ENCODE peak calls at places on chromosomes 6 and 20, in four cellular contexts. X, P, Q and W are unnamed samples.

GRCh38 chr20:62790075-62790474 is 6.2 kb upstream of the MRGBP start:
- DNase-seq in X (no peak), P (no peak), Q (no peak), W (no peak)

GRCh38 chr20:51500936-51501335 is 41.6 kb downstream of the NFATC2 start:
- DNase-seq in P (no peak), Q (no peak), X (no peak), W (no peak)

GRCh38 chr6:44661221-44661609 is 273.7 kb downstream of the CDC5L start:
- DNase-seq in X (no peak), P (no peak), Q (no peak), W (no peak)

GRCh38 chr20:56360133-56360898 is 1.5 kb downstream of the FAM210B start:
- DNase-seq in X (no peak), P (no peak), Q (no peak), W (no peak)

GRCh38 chr20:37727247-37727956 is 33.6 kb downstream of the CTNNBL1 start:
- DNase-seq in Q (peak; percentile 45), X (no peak), P (no peak), W (no peak)

GRCh38 chr20:8473459-8473858 is 341.4 kb downstream of the PLCB1 start:
- DNase-seq in P (no peak), Q (no peak), X (no peak), W (no peak)

GRCh38 chr6:5135783-5136376 is 50.7 kb downstream of the PPP1R3G start:
- DNase-seq in P (no peak), Q (peak; percentile 82), X (peak; percentile 50), W (no peak)

GRCh38 chr6:66226099-66226498 is 519.1 kb upstream of the EYS start:
- DNase-seq in Q (peak; percentile 3), X (no peak), P (no peak), W (no peak)

GRCh38 chr20:33072362-33072761 is 7.1 kb upstream of the BPIFB4 start:
- DNase-seq in X (no peak), Q (no peak), P (no peak), W (no peak)

GRCh38 chr20:32599783-32600340 is 14.7 kb upstream of the NOL4L start:
- DNase-seq in Q (no peak), P (no peak), X (no peak), W (no peak)

GRCh38 chr20:13626724-13627123 is 12.0 kb downstream of the TASP1 start:
- DNase-seq in P (no peak), Q (no peak), X (no peak), W (no peak)

GRCh38 chr20:33022733-33023438 is 8.6 kb upstream of the BPIFB6 start:
- DNase-seq in X (no peak), P (no peak), Q (no peak), W (no peak)

GRCh38 chr20:25327521-25328235 is 63.0 kb downstream of the ABHD12 start:
- DNase-seq in X (no peak), P (no peak), Q (no peak), W (no peak)

GRCh38 chr6:111482236-111482958 is 621 bp downstream of the REV3L start:
- DNase-seq in X (peak; percentile 28), Q (peak; percentile 51), P (peak; percentile 56), W (no peak)

GRCh38 chr6:7267071-7267470 is 45.9 kb downstream of the SSR1 start:
- DNase-seq in Q (no peak), X (no peak), P (no peak), W (no peak)

GRCh38 chr6:53694800-53695394 is 29.3 kb upstream of the KLHL31 start:
- DNase-seq in X (no peak), Q (no peak), P (no peak), W (no peak)

GRCh38 chr6:33633462-33634158 is 12.5 kb downstream of the ITPR3 start:
- DNase-seq in Q (peak; percentile 67), X (no peak), P (peak; percentile 62), W (no peak)

GRCh38 chr6:47700051-47700450 is 1.7 kb downstream of the ADGRF4 start:
- DNase-seq in X (peak; percentile 32), P (no peak), Q (no peak), W (no peak)

GRCh38 chr20:64161595-64162238 is 2.5 kb upstream of the MYT1 start:
- DNase-seq in P (no peak), X (peak; percentile 12), Q (peak; percentile 62), W (no peak)

GRCh38 chr6:76861403-76861802 is 601.9 kb downstream of the HTR1B start:
- DNase-seq in X (no peak), Q (peak; percentile 25), P (no peak), W (no peak)

GRCh38 chr20:33672426-33673114 is 1.7 kb downstream of the NECAB3 start:
- DNase-seq in X (no peak), Q (peak; percentile 89), P (no peak), W (no peak)

GRCh38 chr6:63573899-63574553 is 1.7 kb downstream of the LOC128125822 start:
- DNase-seq in Q (peak; percentile 85), X (peak; percentile 51), P (no peak), W (no peak)

GRCh38 chr20:58839474-58839874 is 11.2 kb downstream of the GNAS-AS1 start:
- DNase-seq in P (no peak), X (no peak), Q (peak; percentile 45), W (no peak)

GRCh38 chr6:139514819-139515218 is 140.4 kb upstream of the CITED2 start:
- DNase-seq in P (no peak), X (no peak), Q (no peak), W (no peak)

GRCh38 chr6:41957117-41957516 is 15.5 kb upstream of the CCND3 start:
- DNase-seq in X (no peak), Q (no peak), P (no peak), W (no peak)

GRCh38 chr20:21529863-21530262 is 16.0 kb upstream of the NKX2-2 start:
- DNase-seq in P (no peak), X (no peak), Q (peak; percentile 45), W (no peak)

GRCh38 chr6:116685437-116685993 is 4.5 kb downstream of the KPNA5 start:
- DNase-seq in Q (no peak), P (no peak), X (no peak), W (no peak)

GRCh38 chr6:116680880-116681672 is at the start of gene KPNA5:
- DNase-seq in Q (peak; percentile 97), X (peak; percentile 89), P (peak; percentile 86), W (peak; percentile 61)

DNA sequence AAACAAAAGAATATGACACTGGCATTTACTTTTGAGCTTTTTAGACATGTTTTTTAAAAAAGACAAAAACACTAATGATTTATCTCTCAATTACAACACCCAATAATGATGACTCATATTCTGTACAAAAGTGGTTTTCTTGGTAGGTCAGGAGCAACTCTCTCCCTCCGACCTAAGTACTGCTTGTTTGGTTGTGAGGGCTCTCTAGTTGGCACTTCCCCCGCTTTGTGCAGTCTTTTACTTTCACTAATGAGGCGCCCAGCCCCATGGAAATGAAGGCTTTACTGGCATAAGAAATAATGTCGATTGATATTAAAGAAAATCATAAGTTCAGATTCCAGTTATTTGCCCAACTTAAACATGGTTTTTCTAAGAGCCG is 1.3 kb downstream of the KPNA5 start:
- DNase-seq in Q (peak; percentile 35), X (peak; percentile 3), P (no peak), W (no peak)
- H3K4me3 ChIP-seq in Q (peak overlapping the region; percentile 74), X (no peak overlapping the region), P (peak overlapping the region; percentile 68), W (peak overlapping the region; percentile 79)

GRCh38 chr20:3168829-3169590 is 4.3 kb downstream of the LZTS3 start:
- DNase-seq in P (no peak), Q (no peak), X (no peak), W (no peak)

GRCh38 chr20:3166338-3166912 is 6.8 kb upstream of the FASTKD5 start:
- DNase-seq in P (no peak), Q (no peak), X (no peak), W (no peak)

GRCh38 chr20:3166913-3167342 is 6.4 kb downstream of the LZTS3 start:
- DNase-seq in Q (no peak), P (no peak), X (no peak), W (no peak)

GRCh38 chr20:3168079-3168828 is 5.1 kb downstream of the LZTS3 start:
- DNase-seq in Q (no peak), P (no peak), X (no peak), W (no peak)

DNA sequence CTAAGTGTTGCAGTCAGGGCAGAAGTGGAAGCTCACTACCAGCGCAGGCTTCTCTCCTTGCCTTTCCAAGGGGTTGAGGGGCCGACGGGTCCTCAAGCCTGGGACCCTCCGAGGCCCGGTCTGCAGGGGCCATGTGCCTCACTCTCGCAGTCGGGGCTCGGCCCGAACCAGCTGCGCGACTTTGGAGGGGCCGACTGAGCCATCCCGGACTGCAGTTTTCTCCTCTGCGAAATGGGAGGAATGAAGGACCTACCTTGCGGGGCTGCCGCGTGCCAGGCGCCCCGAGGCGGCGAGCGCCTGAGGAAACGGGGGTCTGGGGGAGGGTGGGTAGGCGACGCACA is 5.6 kb downstream of the LZTS3 start:
- DNase-seq in X (no peak), P (no peak), Q (no peak), W (no peak)
- H3K4me3 ChIP-seq in X (no peak overlapping the region), P (peak overlapping the region; percentile 26), Q (no peak overlapping the region), W (peak overlapping the region; percentile 28)

DNA sequence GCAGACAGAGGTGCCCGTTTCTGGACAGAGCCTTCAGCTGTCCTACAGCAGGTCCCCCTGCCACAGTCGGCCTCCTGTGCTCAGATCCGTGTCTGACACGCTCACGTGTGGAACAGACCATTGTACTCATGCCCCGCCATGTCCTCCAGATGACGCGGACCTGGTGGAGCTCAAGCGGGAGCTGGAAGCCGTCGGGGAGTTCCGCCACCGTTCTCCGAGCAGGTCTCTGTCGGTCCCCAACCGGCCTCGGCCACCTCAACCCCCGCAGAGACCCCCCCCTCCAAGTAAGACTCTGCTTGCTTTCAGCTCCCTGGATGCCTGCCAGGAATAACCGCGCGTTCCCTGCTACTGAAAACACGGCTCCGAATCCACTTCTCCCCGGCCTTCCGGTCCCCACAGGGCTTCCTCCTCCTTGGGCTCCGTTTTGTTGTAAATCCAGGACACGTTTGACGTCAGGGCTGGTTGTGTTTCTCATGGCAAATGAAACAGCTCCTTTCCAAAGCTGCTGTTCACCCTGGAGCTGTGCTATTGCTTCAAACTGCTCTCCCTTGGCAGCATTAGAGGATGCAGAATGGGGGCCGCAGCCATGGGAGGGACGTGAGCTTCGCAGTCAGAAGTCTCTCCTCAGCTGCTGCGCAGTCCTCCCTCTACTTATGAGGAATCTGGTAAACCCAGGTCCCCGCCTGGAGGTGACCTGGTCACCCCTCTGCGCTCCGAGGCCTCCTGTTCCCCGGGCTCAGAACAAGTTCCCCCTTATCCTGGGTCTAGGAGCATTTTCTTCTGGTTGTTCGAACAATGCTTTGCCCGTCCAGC is 81.2 kb downstream of the SERAC1 start:
- DNase-seq in Q (no peak), P (no peak), X (peak; percentile 62), W (no peak)
- H3K4me3 ChIP-seq in Q (no peak overlapping the region), P (no peak overlapping the region), X (no peak overlapping the region), W (no peak overlapping the region)

GRCh38 chr20:41050361-41051019 is 21.9 kb downstream of the TOP1 start:
- DNase-seq in P (no peak), X (no peak), Q (no peak), W (no peak)

GRCh38 chr20:41048475-41049242 is 20.0 kb downstream of the TOP1 start:
- DNase-seq in X (no peak), P (no peak), Q (peak; percentile 86), W (no peak)

GRCh38 chr20:41047975-41048305 is 19.3 kb downstream of the TOP1 start:
- DNase-seq in X (no peak), P (no peak), Q (peak; percentile 55), W (no peak)

GRCh38 chr20:41051426-41051825 is 22.8 kb downstream of the TOP1 start:
- DNase-seq in X (no peak), P (no peak), Q (no peak), W (no peak)

DNA sequence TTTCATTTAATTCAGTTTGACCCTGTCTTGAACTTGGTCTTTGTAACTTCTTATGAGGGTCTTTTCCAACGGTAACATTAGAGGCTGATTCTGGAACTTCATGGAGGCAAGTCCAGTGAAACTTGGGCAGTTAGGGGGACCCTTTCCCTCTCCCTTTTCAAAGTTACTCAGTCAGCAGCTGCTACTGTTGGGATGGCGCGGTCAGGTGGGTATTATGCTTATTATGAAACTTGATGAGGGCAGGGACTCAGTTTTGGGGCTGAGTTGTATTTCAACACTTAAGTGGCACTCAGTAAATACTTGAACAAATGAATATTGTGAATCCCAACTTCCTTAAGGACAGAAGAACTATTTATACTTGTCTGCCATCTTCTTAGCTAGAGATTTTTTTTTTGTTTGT is 20.8 kb downstream of the TOP1 start:
- DNase-seq in P (no peak), Q (no peak), X (no peak), W (no peak)
- H3K4me3 ChIP-seq in P (no peak overlapping the region), Q (no peak overlapping the region), X (no peak overlapping the region), W (no peak overlapping the region)